ENCODE peak calls at places on chromosomes 5 and 9, in eight cellular contexts. O is stimulated activated CD4-positive, alpha-beta T cell treated with anti-CD3 and anti-CD28 coated beads, Interleukin-2, amount 100 ng/mL, for 48 hours; Q is RCC 7860; U is activated CD4-positive, alpha-beta T cell treated with anti-CD3 and anti-CD28 coated beads, Interleukin-2, amount 10 ng/mL, durations not matched to agents 7 days and 5 days; Z is left ventricle myocardium inferior; Y is stimulated activated CD8-positive, alpha-beta memory T cell treated with anti-CD3 and anti-CD28 coated beads, Interleukin-7, amount 100 ng/mL, for 48 hours; E is tibial artery; M is NCI-H1105. P is an unnamed sample.
A peak's percentile ranks its signal among the peaks of the same experiment; 100 is the strongest.

GRCh38 chr5:19067741-19068140 is 920.3 kb downstream of the CDH18 start:
- DNase-seq in O (no peak), Q (no peak), U (no peak), Z (no peak), Y (no peak), E (no peak), M (no peak), P (no peak)

GRCh38 chr5:38738898-38739743 is 106.7 kb upstream of the OSMR start:
- DNase-seq in O (no peak), Q (no peak), U (no peak), Z (no peak), Y (no peak), E (no peak), M (no peak), P (no peak)

GRCh38 chr5:143244990-143245389 is 158.5 kb downstream of the NR3C1 start:
- DNase-seq in O (no peak), Q (peak; percentile 22), U (no peak), Z (no peak), Y (no peak), E (no peak), M (no peak), P (no peak)

GRCh38 chr9:74322661-74323314 is 174.3 kb upstream of the RORB start:
- DNase-seq in O (no peak), Q (no peak), U (no peak), Z (no peak), Y (no peak), E (no peak), M (no peak), P (no peak)

GRCh38 chr5:125137535-125137934 is 391.1 kb upstream of the ZNF608 start:
- DNase-seq in O (no peak), Q (peak; percentile 94), U (no peak), Z (no peak), Y (no peak), E (no peak), M (no peak), P (no peak)

GRCh38 chr5:76175821-76176403 is 92.7 kb downstream of the SV2C start:
- DNase-seq in O (no peak), Q (no peak), U (peak; percentile 50), Z (no peak), Y (no peak), E (no peak), M (no peak), P (peak; percentile 45)

GRCh38 chr5:609088-609370 is 3.1 kb upstream of the CEP72 start:
- DNase-seq in O (no peak), Q (no peak), U (no peak), Z (no peak), Y (no peak), E (no peak), M (no peak), P (no peak)

GRCh38 chr5:138901716-138902115 is 26.6 kb upstream of the LRRTM2 start:
- DNase-seq in O (no peak), Q (peak; percentile 35), U (no peak), Z (no peak), Y (no peak), E (no peak), M (no peak), P (no peak)

GRCh38 chr5:160272889-160273288 is 39.5 kb downstream of the CCNJL start:
- DNase-seq in O (no peak), Q (no peak), U (no peak), Z (no peak), Y (no peak), E (no peak), M (no peak), P (no peak)

GRCh38 chr5:172910828-172911627 is 48.2 kb upstream of the RPL26L1 start:
- DNase-seq in O (peak; percentile 9), Q (peak; percentile 89), U (no peak), Z (peak; percentile 63), Y (no peak), E (peak; percentile 85), M (no peak), P (peak; percentile 29)

GRCh38 chr5:41181691-41182564 is 31.4 kb downstream of the C6 start:
- DNase-seq in O (no peak), Q (peak; percentile 55), U (no peak), Z (no peak), Y (no peak), E (no peak), M (no peak), P (no peak)

GRCh38 chr5:17163185-17163584 is 54.2 kb upstream of the BASP1 start:
- DNase-seq in O (no peak), Q (no peak), U (no peak), Z (no peak), Y (no peak), E (no peak), M (no peak), P (no peak)

GRCh38 chr5:39661026-39661779 is 236.4 kb upstream of the DAB2 start:
- DNase-seq in O (no peak), Q (no peak), U (no peak), Z (no peak), Y (no peak), E (no peak), M (no peak), P (no peak)

GRCh38 chr5:150510460-150511263 is 2.7 kb downstream of the NDST1 start:
- DNase-seq in O (no peak), Q (no peak), U (no peak), Z (no peak), Y (no peak), E (no peak), M (no peak), P (no peak)

GRCh38 chr5:61598140-61598539 is 266.1 kb downstream of the ZSWIM6 start:
- DNase-seq in O (no peak), Q (no peak), U (no peak), Z (no peak), Y (no peak), E (no peak), M (no peak), P (no peak)

GRCh38 chr5:151424892-151425523 is 22.4 kb upstream of the SLC36A1 start:
- DNase-seq in O (no peak), Q (no peak), U (no peak), Z (no peak), Y (no peak), E (no peak), M (no peak), P (no peak)

GRCh38 chr5:13536921-13537320 is 407.6 kb downstream of the DNAH5 start:
- DNase-seq in O (no peak), Q (no peak), U (no peak), Z (no peak), Y (no peak), E (no peak), M (no peak), P (no peak)

GRCh38 chr9:137666950-137667670 is 48.3 kb downstream of the EHMT1 start:
- DNase-seq in O (no peak), Q (no peak), U (no peak), Z (no peak), Y (no peak), E (no peak), M (no peak), P (no peak)

GRCh38 chr9:123787411-123787810 is 142.5 kb downstream of the DENND1A start:
- DNase-seq in O (no peak), Q (no peak), U (no peak), Z (no peak), Y (no peak), E (no peak), M (no peak), P (no peak)

GRCh38 chr9:135500071-135500524 is 384 bp upstream of the MRPS2 start:
- DNase-seq in O (no peak), Q (no peak), U (no peak), Z (no peak), Y (no peak), E (peak; percentile 42), M (no peak), P (no peak)

GRCh38 chr5:73722224-73722623 is 96.2 kb downstream of the ARHGEF28 start:
- DNase-seq in O (no peak), Q (no peak), U (no peak), Z (no peak), Y (no peak), E (no peak), M (no peak), P (no peak)

GRCh38 chr5:107602896-107603295 is 67.8 kb downstream of the EFNA5 start:
- DNase-seq in O (no peak), Q (no peak), U (no peak), Z (no peak), Y (no peak), E (no peak), M (no peak), P (no peak)

GRCh38 chr5:1330847-1331831 is 13.8 kb downstream of the CLPTM1L start:
- DNase-seq in O (no peak), Q (no peak), U (no peak), Z (no peak), Y (no peak), E (no peak), M (no peak), P (no peak)

GRCh38 chr5:56369333-56369947 is 136.3 kb upstream of the ANKRD55 start:
- DNase-seq in O (no peak), Q (no peak), U (no peak), Z (no peak), Y (no peak), E (no peak), M (no peak), P (no peak)

GRCh38 chr5:68771747-68772146 is 322.1 kb upstream of the SLC30A5 start:
- DNase-seq in O (no peak), Q (no peak), U (no peak), Z (no peak), Y (no peak), E (no peak), M (no peak), P (no peak)

GRCh38 chr5:95862636-95863382 is 40.3 kb upstream of the GLRX start:
- DNase-seq in O (no peak), Q (no peak), U (no peak), Z (no peak), Y (no peak), E (no peak), M (no peak), P (no peak)

GRCh38 chr5:144142030-144142825 is 28.2 kb downstream of the YIPF5 start:
- DNase-seq in O (no peak), Q (peak; percentile 45), U (no peak), Z (no peak), Y (no peak), E (no peak), M (peak; percentile 11), P (no peak)

GRCh38 chr9:38358390-38359296 is 33.9 kb upstream of the ALDH1B1 start:
- DNase-seq in O (no peak), Q (peak; percentile 92), U (no peak), Z (no peak), Y (no peak), E (peak; percentile 13), M (no peak), P (no peak)

GRCh38 chr9:38423939-38424843 is at the start of gene IGFBPL1:
- DNase-seq in O (peak; percentile 11), Q (no peak), U (no peak), Z (no peak), Y (no peak), E (no peak), M (peak; percentile 66), P (no peak)

GRCh38 chr5:160048131-160048530 is 39.2 kb downstream of the TTC1 start:
- DNase-seq in O (no peak), Q (no peak), U (no peak), Z (no peak), Y (no peak), E (peak; percentile 67), M (no peak), P (no peak)

GRCh38 chr5:103522586-103522985 is 40.0 kb downstream of the NUDT12 start:
- DNase-seq in O (no peak), Q (no peak), U (no peak), Z (no peak), Y (no peak), E (no peak), M (no peak), P (no peak)

GRCh38 chr5:12883395-12883794 is 979.1 kb upstream of the CTNND2 start:
- DNase-seq in O (no peak), Q (no peak), U (no peak), Z (no peak), Y (no peak), E (no peak), M (no peak), P (no peak)

GRCh38 chr9:137236238-137236935 is 4.7 kb upstream of the TUBB4B start:
- DNase-seq in O (peak; percentile 94), Q (peak; percentile 61), U (peak; percentile 91), Z (peak; percentile 87), Y (peak; percentile 83), E (peak; percentile 73), M (peak; percentile 64), P (peak; percentile 91)

GRCh38 chr9:105535920-105536668 is 21.8 kb upstream of the FKTN start:
- DNase-seq in O (no peak), Q (no peak), U (no peak), Z (no peak), Y (no peak), E (no peak), M (no peak), P (no peak)